ENCODE peak calls at places on chromosomes 16 and 17, in five cellular contexts. T is cardiac muscle cell; O is Jurkat, Clone E6-1; X is fibroblast of the aortic adventitia; M is AG04450. L is an unnamed sample.

GRCh38 chr17:17305282-17305801 is 2.2 kb downstream of the NT5M start:
- DNase-seq in T (peak), O (peak), X (no peak), M (no peak), L (peak)

GRCh38 chr16:1493746-1494094 is 560 bp downstream of the TELO2 start:
- DNase-seq in T (peak), O (no peak), X (peak), M (no peak), L (peak)

GRCh38 chr16:14302031-14302398 is 230.9 kb downstream of the MRTFB start:
- DNase-seq in T (peak), O (no peak), X (peak), M (no peak), L (no peak)

GRCh38 chr17:4194796-4195195 is 51.8 kb downstream of the CYB5D2 start:
- DNase-seq in T (no peak), O (no peak), X (no peak), M (no peak), L (no peak)

GRCh38 chr17:63495471-63495870 is 18.6 kb downstream of the ACE start:
- DNase-seq in T (no peak), O (no peak), X (no peak), M (no peak), L (no peak)

GRCh38 chr17:52376137-52376536 is 217.6 kb upstream of the CA10 start:
- DNase-seq in T (no peak), O (no peak), X (no peak), M (no peak), L (no peak)

GRCh38 chr17:39027037-39027436 is 59.8 kb upstream of the FBXO47 start:
- DNase-seq in T (peak), O (no peak), X (peak), M (no peak), L (no peak)

GRCh38 chr16:58451945-58452401 is 48.0 kb upstream of the NDRG4 start:
- DNase-seq in T (no peak), O (no peak), X (peak), M (no peak), L (no peak)

DNA sequence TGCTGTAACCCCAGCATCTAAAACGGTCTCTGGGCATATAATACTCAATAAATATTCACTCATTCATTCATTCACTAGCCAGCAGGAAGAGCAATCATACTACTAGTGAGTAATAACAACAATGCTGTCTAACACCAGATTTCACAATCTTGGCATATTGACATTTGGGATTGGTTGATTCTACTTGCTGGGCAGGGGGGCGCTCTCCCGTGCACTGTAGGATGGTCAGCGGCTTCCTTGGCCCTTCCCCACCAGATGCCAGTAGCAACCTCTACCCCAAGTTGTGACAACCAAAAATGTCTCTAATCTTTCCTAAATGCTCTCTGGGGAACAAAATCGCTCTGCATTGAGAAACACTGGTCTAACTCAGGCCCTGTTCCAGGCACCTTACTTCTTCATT is 20.7 kb downstream of the WFDC1 start:
- DNase-seq in T (no peak), O (no peak), X (peak), M (no peak), L (no peak)
- H3K4me3 ChIP-seq in T (no peak), O (no peak), X (no peak), M (no peak), L (no peak)

GRCh38 chr16:67326115-67326471 is 448 bp downstream of the KCTD19 start:
- DNase-seq in T (no peak), O (no peak), X (no peak), M (no peak), L (no peak)

GRCh38 chr16:67327774-67328173 is 1.2 kb downstream of the LRRC36 start:
- DNase-seq in T (no peak), O (no peak), X (no peak), M (no peak), L (no peak)

GRCh38 chr16:67329901-67330300 is 3.3 kb downstream of the LRRC36 start:
- DNase-seq in T (no peak), O (no peak), X (no peak), M (no peak), L (no peak)

GRCh38 chr16:67326472-67327309 is at the start of the genes KCTD19 and LRRC36:
- DNase-seq in T (peak), O (peak), X (no peak), M (no peak), L (peak)
- H3K4me3 ChIP-seq in T (peak), O (peak), X (peak), M (peak), L (peak)

DNA sequence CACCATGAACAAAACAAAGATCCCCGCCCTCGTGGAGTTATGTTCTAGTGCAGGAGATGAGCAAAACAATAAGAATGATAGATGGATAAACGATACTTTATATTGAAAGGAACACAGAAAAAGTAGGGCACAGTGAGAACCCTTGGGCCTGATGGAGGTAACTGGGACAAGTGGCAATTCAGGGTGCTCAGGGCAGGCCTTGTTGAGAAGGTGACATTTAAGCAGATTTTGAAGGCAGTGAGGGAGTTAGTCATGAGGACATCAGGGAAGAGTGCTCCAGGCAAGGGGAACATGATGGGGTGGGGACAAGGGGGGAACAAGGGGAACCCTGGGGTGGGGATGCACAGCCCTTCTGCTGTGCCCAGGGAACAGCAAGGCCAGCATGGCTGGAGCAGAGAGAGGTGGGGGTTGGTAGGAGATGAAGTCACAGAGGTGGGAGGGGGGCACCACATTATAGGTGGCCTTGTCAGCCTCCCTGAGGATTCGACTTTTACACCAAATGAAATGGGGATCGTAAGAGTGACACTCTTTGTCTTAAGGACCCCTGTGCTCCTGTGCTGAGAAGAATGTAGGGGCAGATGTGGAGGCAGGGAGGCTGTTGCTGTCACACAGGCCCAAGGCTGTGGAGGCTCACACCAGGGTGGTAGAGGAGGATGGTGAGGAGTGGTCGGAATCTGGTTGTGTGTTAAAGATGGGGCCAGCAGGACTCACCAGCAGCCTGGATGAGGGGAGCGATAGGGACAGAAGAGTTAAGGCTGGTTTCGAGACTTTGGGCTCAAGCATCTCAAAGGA is 9.2 kb upstream of the PRM1 start:
- DNase-seq in T (no peak), O (no peak), X (no peak), M (no peak), L (no peak)
- H3K4me3 ChIP-seq in T (no peak), O (no peak), X (no peak), M (no peak), L (no peak)

GRCh38 chr17:43983196-43983514 is 21.3 kb upstream of the NAGS start:
- DNase-seq in T (no peak), O (no peak), X (no peak), M (no peak), L (no peak)
- H3K4me3 ChIP-seq in T (no peak), O (no peak), X (no peak), M (no peak), L (no peak)

DNA sequence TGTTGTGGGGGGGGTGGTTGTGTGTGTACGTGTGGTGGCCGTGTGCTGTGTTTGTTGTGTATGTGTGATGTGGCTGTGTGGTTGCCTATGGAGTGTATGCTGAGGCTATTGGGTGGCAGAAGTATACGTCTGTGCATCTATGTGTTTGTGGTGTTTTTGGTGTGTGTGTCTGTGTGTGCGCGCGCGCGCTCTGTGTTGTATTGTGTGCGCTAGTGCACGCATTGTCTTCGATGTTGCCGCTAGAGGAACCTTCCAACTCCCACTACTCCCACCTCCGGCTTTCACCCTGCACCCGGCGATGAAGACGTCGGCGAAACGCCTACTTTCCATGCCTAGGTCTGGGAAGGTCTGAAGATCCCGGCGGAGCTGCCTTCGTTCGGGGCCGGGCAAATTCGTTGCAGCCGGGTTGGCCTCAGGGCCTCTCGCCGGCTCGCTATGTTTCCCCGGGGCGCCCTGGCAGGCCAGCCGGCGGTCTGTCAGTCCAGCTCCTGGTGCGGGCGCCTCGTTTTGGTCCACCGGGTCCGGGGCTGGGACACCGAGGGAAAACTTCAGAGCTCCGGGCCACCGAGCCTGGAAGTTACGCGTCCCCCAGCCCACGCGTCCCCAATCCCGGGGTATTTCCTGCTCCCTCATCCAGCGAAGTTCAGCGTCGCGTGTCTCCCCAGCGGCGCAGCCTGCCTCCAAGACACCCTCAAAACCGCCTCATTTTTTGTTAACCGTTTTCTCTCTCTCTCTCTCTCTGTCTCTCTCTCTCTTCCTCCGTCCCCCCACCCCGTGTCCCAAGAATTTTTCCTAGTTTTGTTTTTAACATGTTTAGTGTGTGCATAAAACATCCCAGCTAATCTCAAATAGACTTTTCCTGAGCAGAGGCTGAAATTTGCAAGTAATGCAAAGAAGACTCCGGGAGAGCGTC is 5.1 kb upstream of the DLX4 start:
- DNase-seq in T (peak), O (no peak), X (no peak), M (no peak), L (no peak)
- H3K4me3 ChIP-seq in T (no peak), O (no peak), X (no peak), M (no peak), L (no peak)

DNA sequence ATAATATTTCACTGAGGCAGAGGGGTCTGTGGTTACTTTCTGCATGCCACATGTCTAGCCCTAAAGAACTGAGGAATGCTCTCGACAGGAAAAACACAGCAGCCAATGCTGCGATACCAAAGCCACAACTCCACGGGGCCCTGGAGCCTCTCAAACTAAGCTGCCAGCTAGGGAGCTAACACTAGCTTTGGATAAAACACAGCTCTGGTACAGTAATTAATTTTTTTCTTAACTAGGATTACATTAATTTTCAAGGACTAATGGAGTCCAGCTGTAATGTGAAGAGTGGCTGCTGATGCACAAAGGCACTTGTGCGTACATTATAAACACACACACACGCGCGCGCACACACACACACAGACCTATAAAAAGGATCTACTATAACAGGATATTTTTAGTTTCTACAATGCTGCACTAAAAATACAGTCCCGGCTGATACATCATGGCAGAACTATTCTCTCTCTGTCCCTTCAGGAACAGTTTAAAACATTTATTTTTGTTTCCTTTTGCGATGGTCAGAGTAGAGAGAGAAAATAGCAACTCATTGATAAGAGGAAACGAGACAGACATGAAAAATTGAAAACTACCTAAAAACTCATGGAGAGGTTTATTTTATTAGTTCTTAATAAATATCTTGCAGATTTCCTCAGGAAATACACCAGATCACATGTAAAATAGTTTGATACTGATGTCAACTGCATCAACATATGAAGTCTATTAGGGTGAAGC is 88.5 kb downstream of the SMG6 start:
- DNase-seq in T (peak), O (peak), X (peak), M (no peak), L (peak)
- H3K4me3 ChIP-seq in T (peak), O (peak), X (peak), M (peak), L (peak)